ENCODE peak calls at places on chromosomes 11 and 22, in four cellular contexts. D is GM23338, C is suprapubic skin, I is endothelial cell of umbilical vein. R is an unnamed sample.

GRCh38 chr11:75577198-75577597 is 15.1 kb downstream of the SERPINH1 start:
- DNase-seq in I (no peak), C (no peak), D (peak), R (peak)

GRCh38 chr22:32999039-32999861 is 58.9 kb downstream of the SYN3 start:
- DNase-seq in C (no peak), D (no peak), I (no peak), R (no peak)

GRCh38 chr11:64753380-64754123 is 6.2 kb downstream of the PYGM start:
- DNase-seq in I (no peak), D (peak), C (no peak), R (no peak)

GRCh38 chr11:95338430-95338991 is 107.5 kb upstream of the SESN3 start:
- DNase-seq in I (peak), D (peak), C (peak), R (no peak)

GRCh38 chr11:128733440-128734115 is 39.7 kb downstream of the FLI1 start:
- DNase-seq in C (no peak), I (peak), D (peak), R (no peak)

GRCh38 chr22:48955351-48956311 is 872.0 kb downstream of the BRD1 start:
- DNase-seq in I (no peak), C (peak), D (no peak), R (peak)

GRCh38 chr11:33608386-33608785 is 92.2 kb downstream of the C11orf91 start:
- DNase-seq in I (no peak), C (no peak), D (no peak), R (no peak)

GRCh38 chr11:126544311-126545056 is 189.0 kb downstream of the ST3GAL4 start:
- DNase-seq in D (peak), I (peak), C (no peak), R (no peak)

GRCh38 chr11:34432822-34433221 is 5.9 kb upstream of the CAT start:
- DNase-seq in I (no peak), C (no peak), D (no peak), R (no peak)

GRCh38 chr22:30182833-30183232 is 63.7 kb downstream of the LIF start:
- DNase-seq in D (no peak), C (no peak), I (no peak), R (no peak)

GRCh38 chr11:8649361-8649760 is 33.1 kb downstream of the TRIM66 start:
- DNase-seq in C (no peak), I (peak), D (no peak), R (no peak)
- TF ChIP-seq POLR2AphosphoS5 in C (no peak), I (no peak), D (no peak), R (no peak)

DNA sequence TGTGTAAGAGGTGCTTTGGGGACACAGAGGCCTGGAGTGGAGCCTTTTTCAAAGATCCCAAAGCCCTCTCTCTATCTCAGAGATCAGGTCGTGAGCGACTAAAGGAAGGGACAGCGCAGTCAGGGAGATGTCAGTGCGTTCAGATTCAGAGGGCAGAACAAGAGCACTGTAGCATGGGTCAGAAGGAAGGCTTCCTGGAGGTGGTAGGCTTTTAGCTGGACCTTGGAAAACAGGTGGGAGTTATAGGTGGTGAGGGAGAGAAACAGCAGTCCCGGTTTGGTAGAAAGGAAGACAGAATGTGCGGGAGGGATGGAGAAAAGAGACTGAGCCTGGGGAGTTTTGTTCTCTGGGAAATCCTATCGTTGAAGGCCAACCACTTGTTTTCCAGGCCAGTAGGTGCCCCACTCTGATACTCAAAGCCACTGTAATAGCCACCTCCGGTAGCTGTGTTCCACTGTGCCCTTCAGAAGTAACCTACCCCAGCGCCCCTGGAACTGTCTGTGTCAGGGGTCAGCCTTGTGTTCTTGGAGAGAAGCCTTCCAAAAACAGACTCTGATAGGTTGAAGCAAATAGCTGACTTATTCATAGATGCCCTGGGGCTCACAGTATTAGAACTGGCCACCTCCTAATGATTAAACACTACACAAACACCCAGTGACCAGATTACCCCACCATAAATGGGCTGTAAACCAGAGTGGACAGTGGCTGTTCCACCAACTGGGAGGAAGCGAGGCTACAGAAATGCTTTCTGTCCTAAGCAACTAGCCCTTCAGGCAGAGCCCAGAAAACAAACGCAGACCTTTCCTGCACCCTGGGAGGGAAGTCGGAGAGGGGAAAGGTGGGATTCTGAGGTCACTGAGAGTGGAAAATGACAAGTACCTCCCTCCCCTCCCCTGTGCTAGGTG is 157.7 kb downstream of the DBX1 start:
- DNase-seq in D (no peak), I (no peak), C (no peak), R (no peak)
- H3K27ac ChIP-seq in D (no peak), I (no peak), C (no peak), R (peak)

DNA sequence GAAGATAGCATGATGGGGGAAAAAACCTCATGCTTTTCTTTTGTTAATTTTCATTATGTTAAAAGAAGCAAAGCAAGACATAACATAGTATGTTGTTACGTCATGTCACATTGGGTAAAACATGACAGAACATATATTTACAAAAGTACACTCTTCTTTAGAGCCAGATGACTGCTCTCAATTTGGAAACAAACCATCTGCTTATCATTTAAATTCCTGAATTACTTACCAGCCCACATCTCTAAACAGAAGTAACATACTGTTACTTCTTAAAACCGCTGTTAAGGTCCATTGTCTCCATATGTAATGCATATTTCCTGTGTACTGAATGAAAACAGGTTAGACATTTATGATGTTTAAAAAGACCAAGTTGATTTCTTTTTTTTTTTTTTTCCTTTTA is 100.0 kb downstream of the TMEM135 start:
- DNase-seq in I (no peak), D (no peak), C (no peak), R (no peak)
- TF ChIP-seq POLR2AphosphoS5 in I (no peak), D (no peak), C (no peak), R (no peak)

GRCh38 chr11:60264644-60265043 is 15.8 kb upstream of the MS4A4A start:
- DNase-seq in C (no peak), I (peak), D (no peak), R (no peak)

GRCh38 chr11:60263434-60263833 is 17.0 kb upstream of the MS4A4A start:
- DNase-seq in C (no peak), I (no peak), D (no peak), R (no peak)

GRCh38 chr11:60261014-60261413 is 18.1 kb upstream of the MS4A4E start:
- DNase-seq in C (no peak), I (no peak), D (no peak), R (no peak)

DNA sequence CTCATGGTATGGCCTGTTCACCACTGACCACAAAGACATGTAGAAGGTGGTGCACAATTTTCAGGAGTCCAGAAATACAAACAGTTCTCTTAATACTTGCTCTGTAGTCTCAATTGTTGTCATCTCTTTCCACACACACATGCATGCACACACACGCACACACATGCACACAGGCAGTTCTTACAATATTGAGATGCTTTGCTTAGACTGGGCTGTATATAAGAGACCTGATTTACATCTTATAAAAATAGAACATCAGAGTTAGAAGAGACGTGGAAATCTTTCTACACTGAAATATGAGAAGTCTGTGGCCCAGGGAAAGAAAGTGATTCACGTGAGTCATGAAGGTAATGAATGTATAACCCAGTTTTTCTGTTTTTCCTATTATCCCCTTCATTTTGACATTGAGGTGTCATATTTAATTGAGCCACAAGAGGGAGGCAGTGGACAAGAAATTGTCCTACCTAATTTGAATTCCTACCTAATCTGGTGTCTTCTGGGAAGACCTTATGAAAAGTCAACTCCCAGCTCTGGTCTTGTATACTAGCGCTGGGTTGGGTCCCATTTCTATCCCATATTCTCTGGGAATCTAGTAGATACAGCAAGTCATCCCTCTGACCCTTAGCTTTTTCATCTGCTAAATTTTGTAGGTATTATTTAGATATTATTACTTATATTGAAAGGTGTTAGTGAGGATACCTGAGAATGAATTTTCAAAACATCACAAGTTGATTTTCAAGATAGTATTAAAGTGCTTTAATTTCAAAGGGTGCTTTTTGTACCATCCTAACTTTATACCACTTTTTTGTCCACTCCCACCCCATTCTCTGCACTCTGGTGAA is 14.9 kb upstream of the MS4A4A start:
- DNase-seq in I (peak), C (no peak), D (peak), R (no peak)
- H3K27ac ChIP-seq in I (no peak), C (no peak), D (no peak), R (no peak)

GRCh38 chr11:107508858-107509244 is 51.2 kb upstream of the CWF19L2 start:
- DNase-seq in C (no peak), I (no peak), D (no peak), R (no peak)
- TF ChIP-seq POLR2AphosphoS5 in C (no peak), I (no peak), D (no peak), R (no peak)

DNA sequence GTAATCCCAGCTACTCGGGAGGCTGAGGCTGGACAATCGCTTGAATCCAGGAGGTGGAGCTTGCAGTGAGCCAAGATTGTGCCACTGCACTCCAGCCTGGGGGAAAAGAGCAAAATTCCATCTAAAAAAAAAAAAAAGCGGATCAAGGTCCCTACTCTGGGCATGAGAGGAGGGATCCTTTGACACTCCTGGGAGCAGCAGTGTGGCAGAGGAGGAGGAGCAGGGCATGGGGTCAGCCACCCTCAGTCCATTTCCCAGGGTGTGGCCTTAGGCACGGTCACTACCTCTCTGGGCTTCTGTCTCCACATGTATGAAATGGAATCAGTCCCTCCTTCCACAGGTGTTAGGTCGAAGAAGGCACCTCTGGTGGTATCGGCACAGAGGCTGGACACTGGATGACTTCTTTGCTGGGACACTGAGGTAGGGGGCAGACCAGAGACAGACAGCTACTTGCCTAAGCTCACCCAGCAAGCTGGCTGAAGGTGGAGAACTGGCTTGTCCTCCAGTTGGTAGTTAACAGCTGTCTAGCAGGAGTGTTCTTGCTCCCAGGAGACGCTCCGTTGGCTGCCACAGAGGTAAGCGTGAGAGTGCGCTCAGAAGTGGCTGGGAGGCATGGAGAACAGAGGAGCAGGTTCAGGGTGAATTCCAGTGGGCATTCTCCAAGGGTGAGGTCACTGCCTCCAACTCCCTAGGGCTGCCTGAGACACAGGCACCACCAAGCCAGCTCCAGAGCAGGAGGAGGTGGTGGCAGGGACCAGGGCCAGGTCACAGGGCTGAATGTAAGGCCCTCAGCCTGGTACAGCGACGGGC is 19.6 kb downstream of the TXN2 start:
- DNase-seq in D (peak), C (no peak), I (peak), R (no peak)
- H3K27ac ChIP-seq in D (no peak), C (peak), I (peak), R (peak)

GRCh38 chr22:42944409-42944808 is 70.5 kb downstream of the PACSIN2 start:
- DNase-seq in I (no peak), D (no peak), C (no peak), R (no peak)
- TF ChIP-seq POLR2AphosphoS5 in I (no peak), D (no peak), C (no peak), R (no peak)

DNA sequence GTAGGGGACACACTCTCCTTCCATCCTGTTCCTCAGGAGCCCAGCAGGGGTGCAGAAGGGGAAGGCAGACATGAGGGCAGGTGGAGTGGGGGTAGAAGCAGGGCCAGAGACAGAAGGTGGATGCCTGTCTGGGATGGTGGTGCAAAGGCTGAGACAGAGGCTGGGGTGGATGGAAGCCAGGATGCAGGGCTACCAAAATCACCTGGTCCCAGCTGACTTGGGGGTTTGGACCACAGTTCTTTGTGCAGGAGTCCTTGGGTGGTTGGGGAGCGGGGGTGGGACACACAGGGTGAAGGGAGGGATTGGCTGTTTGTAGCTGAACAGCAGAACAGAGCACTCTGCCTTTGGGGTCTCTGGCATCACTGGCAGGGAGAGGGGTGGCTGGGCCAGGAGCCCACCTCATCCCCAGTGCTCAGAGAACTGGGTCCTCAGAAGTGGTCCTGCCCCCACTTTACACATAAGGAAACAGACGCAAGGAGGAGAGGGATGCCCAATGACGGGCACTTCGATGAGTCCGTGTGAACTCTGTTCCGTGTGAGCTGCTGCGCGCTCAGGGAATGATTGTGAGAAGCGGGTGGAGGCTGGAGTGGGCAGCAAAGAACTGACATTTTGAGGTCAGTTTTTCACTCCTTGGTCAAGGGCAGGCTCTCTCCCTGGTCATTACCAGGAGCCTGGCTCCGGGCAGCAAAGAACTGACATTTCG is 1.8 kb downstream of the TAGLN start:
- DNase-seq in C (no peak), I (no peak), D (no peak), R (no peak)
- H3K27ac ChIP-seq in C (peak), I (no peak), D (no peak), R (peak)

DNA sequence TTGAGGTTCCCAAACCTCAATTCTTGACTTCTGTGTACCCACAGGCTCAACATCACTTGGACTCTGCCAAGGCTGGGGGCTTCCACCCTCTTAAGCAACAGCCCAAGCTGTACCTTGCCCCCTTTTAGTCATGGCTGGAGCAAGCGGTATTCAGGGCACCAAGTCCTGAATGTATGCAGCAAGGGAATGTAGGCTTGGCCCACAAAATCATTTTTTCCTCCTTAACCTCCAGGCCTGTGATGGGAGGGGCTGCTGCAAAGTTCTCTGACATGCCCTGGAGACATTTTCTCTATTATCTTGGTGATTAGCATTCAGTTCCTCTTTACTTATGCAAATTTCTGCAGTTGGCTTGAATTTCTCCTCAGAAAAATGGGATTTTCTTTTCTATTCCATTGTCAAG is 4.9 kb upstream of the OR5L1 start:
- DNase-seq in I (no peak), D (no peak), C (no peak), R (no peak)
- TF ChIP-seq POLR2AphosphoS5 in I (no peak), D (no peak), C (no peak), R (no peak)

DNA sequence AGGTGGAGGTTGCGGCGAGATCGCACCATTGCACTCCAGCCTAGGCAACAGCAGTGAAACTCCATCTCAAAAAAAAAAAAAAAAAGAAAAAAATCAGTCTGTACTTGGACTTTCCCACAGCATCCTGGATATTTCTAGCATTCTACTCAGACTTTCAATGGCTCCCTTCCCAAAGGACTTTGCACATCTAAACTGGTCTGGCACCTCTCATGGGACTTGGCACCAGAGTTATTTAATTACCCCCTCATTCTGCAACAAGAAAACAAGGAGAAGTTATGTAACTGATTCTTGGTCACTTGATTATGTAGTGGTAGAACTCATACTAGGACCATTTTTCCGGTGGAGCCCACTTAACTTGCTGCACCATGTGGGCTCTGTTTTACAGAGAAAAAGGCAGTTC is 519.5 kb downstream of the OPCML start:
- DNase-seq in D (no peak), C (no peak), I (no peak), R (no peak)
- H3K27ac ChIP-seq in D (no peak), C (no peak), I (no peak), R (no peak)